ENCODE peak calls at places on chromosomes 11 and 22, in seven cellular contexts. A, Z, S, Y, Q, G and L are unnamed samples.

GRCh38 chr11:44605068-44605708 is 39.7 kb downstream of the CD82 start:
- DNase-seq in Z (no peak), Y (no peak), Q (no peak), S (peak), A (no peak), G (no peak), L (no peak)

GRCh38 chr22:17890245-17890671 is 116.0 kb upstream of the BID start:
- DNase-seq in Q (no peak), G (peak), Y (no peak), A (no peak), S (no peak), Z (no peak), L (no peak)

GRCh38 chr11:62033191-62034044 is 66.0 kb upstream of the FTH1 start:
- DNase-seq in A (no peak), G (no peak), Z (peak), Q (no peak), S (no peak), Y (no peak), L (no peak)

GRCh38 chr11:96061730-96062524 is 138.0 kb upstream of the MTMR2 start:
- DNase-seq in Y (no peak), G (no peak), A (no peak), S (no peak), Z (no peak), Q (no peak), L (no peak)

GRCh38 chr11:47765086-47765485 is 2.1 kb downstream of the FNBP4 start:
- DNase-seq in Z (no peak), A (no peak), S (no peak), Y (no peak), G (no peak), Q (no peak), L (no peak)

GRCh38 chr11:64268687-64269379 is 15.6 kb downstream of the BAD start:
- DNase-seq in Z (no peak), G (peak), S (no peak), A (no peak), Q (peak), Y (no peak), L (no peak)

GRCh38 chr11:112288021-112288420 is 27.4 kb upstream of the PLET1 start:
- DNase-seq in Y (no peak), S (no peak), A (no peak), Z (no peak), Q (no peak), G (no peak), L (no peak)

GRCh38 chr11:12149672-12150225 is 39.4 kb downstream of the MICAL2 start:
- DNase-seq in G (peak), Z (no peak), Q (no peak), Y (no peak), S (no peak), A (no peak), L (no peak)

GRCh38 chr11:86172894-86173293 is 71.7 kb upstream of the EED start:
- DNase-seq in S (no peak), Z (no peak), Q (no peak), A (no peak), Y (no peak), G (no peak), L (no peak)

GRCh38 chr11:79413258-79413657 is 27.6 kb downstream of the TENM4 start:
- DNase-seq in S (no peak), Q (no peak), Z (no peak), Y (no peak), A (no peak), G (peak), L (no peak)

GRCh38 chr11:130932086-130932712 is 15.9 kb upstream of the SNX19 start:
- DNase-seq in Y (no peak), Z (no peak), S (no peak), G (no peak), A (no peak), Q (no peak), L (no peak)

GRCh38 chr11:133928628-133929059 is 28.1 kb downstream of the IGSF9B start:
- DNase-seq in A (peak), Z (no peak), Q (no peak), G (no peak), Y (peak), S (no peak), L (no peak)

GRCh38 chr11:3609416-3610265 is 32.2 kb downstream of the ART5 start:
- DNase-seq in Z (peak), Q (peak), Y (no peak), A (peak), G (no peak), S (no peak), L (no peak)

GRCh38 chr11:10708131-10708530 is 14.6 kb upstream of the IRAG1 start:
- DNase-seq in G (no peak), Y (no peak), Z (no peak), A (no peak), S (no peak), Q (no peak), L (no peak)

GRCh38 chr22:33785283-33785991 is 134.8 kb downstream of the LARGE1 start:
- DNase-seq in S (no peak), Y (no peak), Z (no peak), G (no peak), A (no peak), Q (no peak), L (no peak)

GRCh38 chr11:118264568-118265470 is 722 bp upstream of the MPZL2 start:
- DNase-seq in A (no peak), Z (no peak), Q (no peak), G (no peak), Y (no peak), S (no peak), L (no peak)

GRCh38 chr11:112961751-112962747 is 829 bp downstream of the NCAM1 start:
- DNase-seq in Y (no peak), A (no peak), S (peak), Q (peak), G (peak), Z (no peak), L (no peak)

GRCh38 chr11:104572279-104572678 is 326.0 kb downstream of the CASP12 start:
- DNase-seq in Y (no peak), A (no peak), Z (no peak), S (no peak), G (no peak), Q (no peak), L (no peak)

GRCh38 chr11:85776951-85777602 is 33.9 kb downstream of the SYTL2 start:
- DNase-seq in S (no peak), A (no peak), Z (no peak), G (no peak), Q (no peak), Y (no peak), L (no peak)

GRCh38 chr22:35915477-35916013 is 113.1 kb downstream of the RBFOX2 start:
- DNase-seq in A (no peak), Q (no peak), S (no peak), Z (no peak), Y (no peak), G (no peak), L (no peak)

GRCh38 chr22:40890881-40891280 is 29.0 kb upstream of the DNAJB7 start:
- DNase-seq in A (no peak), Q (no peak), Z (no peak), G (no peak), S (no peak), Y (no peak), L (no peak)

GRCh38 chr11:108662700-108663099 is 2.2 kb upstream of the DDX10 start:
- DNase-seq in Y (no peak), S (no peak), G (no peak), Z (no peak), Q (no peak), A (no peak), L (no peak)

GRCh38 chr22:37197451-37198289 is 9.6 kb upstream of the C1QTNF6 start:
- DNase-seq in Z (peak), A (peak), S (no peak), Q (peak), Y (peak), G (peak), L (no peak)

GRCh38 chr11:111886032-111886431 is 6.7 kb downstream of the CFAP68 start:
- DNase-seq in G (no peak), Y (no peak), Q (no peak), Z (no peak), S (no peak), A (no peak), L (no peak)

GRCh38 chr22:29907753-29908515 is 25.0 kb downstream of the MTMR3 start:
- DNase-seq in Q (no peak), Z (peak), Y (peak), A (peak), G (peak), S (no peak), L (no peak)
- TF ChIP-seq POLR2AphosphoS5 in Q (no peak), Z (peak), Y (no peak), A (peak), G (no peak), S (no peak), L (no peak)

GRCh38 chr11:69620663-69621290 is 20.2 kb upstream of the CCND1 start:
- DNase-seq in A (no peak), Q (no peak), S (no peak), Y (no peak), G (no peak), Z (no peak), L (no peak)
- TF ChIP-seq POLR2AphosphoS5 in A (no peak), Q (no peak), S (no peak), Y (no peak), G (no peak), Z (no peak), L (no peak)

GRCh38 chr11:1867381-1867780 is 14.5 kb downstream of the LSP1 start:
- DNase-seq in S (no peak), Y (no peak), Z (no peak), Q (peak), A (no peak), G (no peak), L (no peak)

GRCh38 chr11:1868056-1868635 is 15.3 kb downstream of the LSP1 start:
- DNase-seq in S (peak), Y (no peak), Z (no peak), G (no peak), Q (no peak), A (no peak), L (no peak)

GRCh38 chr11:1870326-1870696 is 17.4 kb downstream of the LSP1 start:
- DNase-seq in Z (no peak), Q (peak), A (no peak), G (no peak), S (peak), Y (no peak), L (no peak)

GRCh38 chr11:1869427-1870325 is 16.8 kb downstream of the LSP1 start:
- DNase-seq in Z (no peak), Q (peak), S (peak), G (no peak), Y (no peak), A (no peak), L (no peak)

DNA sequence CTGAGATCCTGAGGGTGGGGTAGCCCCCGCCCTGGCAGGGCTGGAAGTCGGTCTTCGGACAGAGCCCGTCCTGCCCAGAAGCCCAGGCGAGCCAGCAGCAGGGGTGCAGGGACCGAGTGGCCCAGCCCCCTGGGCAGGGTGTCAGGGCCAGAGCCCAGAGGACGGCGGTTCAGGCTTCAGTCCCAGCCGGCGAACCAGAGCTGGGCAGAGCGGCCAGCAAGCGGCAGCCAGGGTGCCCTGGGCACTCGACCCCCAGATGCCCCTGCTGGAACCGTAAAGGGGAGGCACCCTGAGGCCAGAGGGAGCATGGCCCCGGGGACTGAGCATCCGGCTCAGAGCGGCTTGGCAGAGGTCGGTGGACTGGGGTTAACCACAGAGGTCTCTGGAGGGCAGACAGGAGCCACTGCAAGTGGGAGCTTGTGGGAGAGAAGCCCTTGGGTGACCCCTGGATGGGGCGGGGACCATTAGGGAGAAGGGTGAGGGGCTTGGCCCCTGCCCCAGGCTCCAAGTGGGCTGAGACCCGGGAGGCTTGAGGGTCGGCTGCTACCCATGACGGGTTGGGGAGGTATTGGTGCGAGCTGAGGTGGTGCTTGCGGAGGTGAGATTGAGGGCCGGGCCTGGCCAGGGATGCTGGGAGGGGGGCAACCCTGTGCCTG is 15.9 kb downstream of the LSP1 start:
- DNase-seq in S (peak), Y (no peak), G (no peak), Z (no peak), A (no peak), Q (peak), L (no peak)
- TF ChIP-seq POLR2AphosphoS5 in S (no peak), Y (no peak), G (no peak), Z (no peak), A (no peak), Q (peak), L (no peak)

DNA sequence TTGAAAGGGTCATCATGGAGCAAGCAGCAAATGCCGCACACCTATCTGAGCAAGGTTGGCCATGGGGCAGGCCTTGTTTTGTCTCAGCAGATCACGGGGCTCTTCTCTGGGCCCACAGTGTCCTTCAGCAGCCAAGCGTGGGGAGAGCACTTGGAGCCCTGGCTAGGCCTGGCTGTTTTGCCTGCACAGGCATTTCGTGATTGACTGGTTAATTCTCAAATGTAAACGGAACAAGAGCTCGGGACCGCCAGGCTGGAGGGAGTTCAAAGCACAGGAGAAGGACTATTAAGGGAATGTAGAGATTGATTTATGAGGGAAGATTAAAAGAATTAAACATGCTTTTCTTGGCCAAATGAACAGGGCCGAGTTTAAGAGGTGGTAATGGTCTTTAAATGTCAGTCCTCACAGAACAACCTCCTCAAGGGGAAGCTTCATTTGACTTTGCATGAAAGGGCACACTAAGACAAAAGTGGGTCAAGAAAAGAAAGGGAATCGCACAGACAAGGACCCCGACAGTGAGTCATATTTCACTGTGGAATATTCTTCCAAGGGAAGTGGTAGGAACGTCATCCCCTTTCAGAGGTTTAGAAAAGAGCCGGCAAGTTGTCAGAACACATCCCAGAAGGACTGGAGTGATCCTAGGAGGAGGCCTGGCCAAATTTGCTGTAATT is 20.7 kb downstream of the SPON1 start:
- DNase-seq in S (no peak), G (peak), Y (no peak), Z (no peak), A (peak), Q (no peak), L (no peak)
- TF ChIP-seq POLR2AphosphoS5 in S (no peak), G (peak), Y (no peak), Z (no peak), A (peak), Q (no peak), L (no peak)

DNA sequence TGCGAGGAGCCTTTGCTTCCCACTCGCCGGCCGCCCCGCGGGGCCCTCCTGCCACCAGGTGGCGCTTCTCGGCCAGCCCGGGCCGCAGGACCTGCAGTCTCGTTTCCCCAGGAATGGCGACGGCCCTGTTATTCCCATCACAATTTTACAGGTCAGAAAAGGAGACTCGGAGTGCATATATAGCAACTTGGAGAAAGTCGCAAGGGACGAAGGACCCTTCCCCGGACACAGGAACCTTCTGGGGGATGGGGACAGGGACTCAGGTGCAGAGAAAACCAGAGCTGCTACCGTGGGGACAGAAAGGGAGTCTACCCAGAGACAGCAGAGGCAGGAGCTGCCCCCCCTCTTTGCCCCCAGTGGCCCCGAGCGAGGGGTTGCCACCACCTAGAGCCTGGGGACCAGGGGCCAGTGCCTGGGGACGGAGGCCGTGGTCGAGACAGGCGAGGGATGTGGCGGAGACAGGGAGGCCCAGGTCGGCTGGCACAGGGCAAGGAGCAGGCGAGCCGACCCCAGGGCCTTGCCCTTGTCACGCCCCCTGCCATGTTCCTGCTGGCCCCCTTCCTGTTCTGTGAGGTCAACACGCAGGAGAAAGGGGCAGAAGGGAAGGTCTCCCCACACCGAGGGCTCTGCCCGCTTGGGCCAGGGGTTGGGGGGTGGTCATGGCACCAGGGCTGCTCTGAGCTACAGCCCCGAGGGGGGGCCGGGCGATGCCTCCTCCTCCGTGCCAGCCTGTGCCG is 3.5 kb upstream of the KRTAP5-6 start:
- DNase-seq in Q (peak), S (peak), G (peak), Z (peak), Y (peak), A (peak), L (peak)
- TF ChIP-seq POLR2AphosphoS5 in Q (peak), S (no peak), G (no peak), Z (peak), Y (no peak), A (no peak), L (no peak)

DNA sequence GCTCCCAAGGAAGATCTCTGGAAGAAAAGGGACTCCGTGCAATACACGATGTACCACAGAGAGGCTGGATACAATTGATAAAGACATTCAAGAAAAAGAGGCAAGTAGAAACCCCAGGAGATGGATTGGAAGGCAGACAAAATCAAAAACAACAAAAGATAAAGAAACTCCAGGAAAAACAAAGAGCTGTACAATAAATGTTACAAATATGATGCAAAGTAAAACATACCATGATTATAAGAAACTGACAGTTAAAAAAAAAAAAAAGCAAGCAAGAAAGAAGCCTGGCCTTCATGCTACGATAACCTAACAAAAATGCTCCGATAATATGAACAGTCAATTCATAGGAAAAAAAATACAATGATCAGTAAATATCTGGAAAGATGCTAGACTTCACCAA is 10.5 kb upstream of the SIGIRR start:
- DNase-seq in G (no peak), Z (no peak), Q (no peak), A (no peak), Y (no peak), S (no peak), L (no peak)
- TF ChIP-seq POLR2AphosphoS5 in G (no peak), Z (no peak), Q (no peak), A (no peak), Y (no peak), S (no peak), L (no peak)